ENCODE peak calls at places on chromosomes 1 and 21, in four cellular contexts. S is fibroblast of lung, R is colonic mucosa, D is PC-3. P is an unnamed sample.

GRCh38 chr1:26602378-26602959 is 72.9 kb downstream of the RPS6KA1 start:
- DNase-seq in R (peak; percentile 69), S (peak; percentile 80), D (peak; percentile 87), P (peak; percentile 60)

GRCh38 chr1:20846461-20847374 is 59.6 kb upstream of the HP1BP3 start:
- DNase-seq in R (no peak), D (no peak), S (no peak), P (no peak)

GRCh38 chr1:232826318-232826717 is 21.1 kb downstream of the MAP10 start:
- DNase-seq in D (no peak), R (no peak), S (no peak), P (no peak)

GRCh38 chr1:17251699-17252376 is 2.9 kb downstream of the PADI3 start:
- DNase-seq in S (peak; percentile 43), D (peak; percentile 80), R (no peak), P (no peak)

GRCh38 chr1:232207089-232207723 is 422.7 kb downstream of the SIPA1L2 start:
- DNase-seq in S (no peak), R (no peak), D (peak; percentile 28), P (no peak)

GRCh38 chr1:25836695-25837094 is 16.9 kb downstream of the MTFR1L start:
- DNase-seq in D (no peak), R (no peak), S (no peak), P (no peak)

GRCh38 chr1:60746278-60746761 is 336.0 kb upstream of the NFIA start:
- DNase-seq in R (no peak), S (no peak), D (no peak), P (peak; percentile 13)

GRCh38 chr1:240256836-240257503 is 165.3 kb downstream of the FMN2 start:
- DNase-seq in S (no peak), R (no peak), D (no peak), P (no peak)

GRCh38 chr1:28078680-28079626 is 9.5 kb downstream of the EYA3 start:
- DNase-seq in R (no peak), D (peak; percentile 36), S (peak; percentile 27), P (no peak)

GRCh38 chr1:231019711-231020110 is 20.3 kb downstream of the FAM89A start:
- DNase-seq in R (no peak), D (no peak), S (no peak), P (no peak)

GRCh38 chr1:12436817-12437599 is 181.0 kb downstream of the DHRS3 start:
- DNase-seq in R (no peak), S (peak; percentile 60), D (peak; percentile 94), P (no peak)

GRCh38 chr1:241235236-241235897 is 121.6 kb downstream of the RGS7 start:
- DNase-seq in D (no peak), S (peak; percentile 7), R (no peak), P (peak; percentile 64)

GRCh38 chr21:37220981-37221664 is 46.0 kb downstream of the VPS26C start:
- DNase-seq in S (peak; percentile 92), R (peak; percentile 95), D (peak; percentile 90), P (peak; percentile 33)

GRCh38 chr1:71053146-71053545 is 5.5 kb upstream of the PTGER3 start:
- DNase-seq in R (no peak), S (no peak), D (peak; percentile 21), P (no peak)

GRCh38 chr1:17579951-17580939 is 40.7 kb downstream of the ARHGEF10L start:
- DNase-seq in S (no peak), R (peak; percentile 79), D (no peak), P (no peak)

GRCh38 chr1:183043872-183044859 is 20.9 kb downstream of the LAMC1 start:
- DNase-seq in R (no peak), D (peak; percentile 33), S (peak; percentile 63), P (no peak)
- H3K27ac ChIP-seq in R (no peak overlapping the region), D (peak overlapping the region; percentile 59), S (peak overlapping the region; percentile 60), P (no peak overlapping the region)

GRCh38 chr1:223748773-223749733 is 36.7 kb downstream of the CAPN2 start:
- DNase-seq in R (peak; percentile 66), D (peak; percentile 56), S (peak; percentile 66), P (peak; percentile 81)
- H3K9ac ChIP-seq in R (peak overlapping the region; percentile 23), D (peak overlapping the region; percentile 4), S (peak overlapping the region; percentile 3), P (peak overlapping the region; percentile 16)

GRCh38 chr21:35219291-35219690 is 170.2 kb upstream of the RUNX1 start:
- DNase-seq in D (no peak), R (no peak), S (no peak), P (no peak)
- H3K27ac ChIP-seq in D (peak overlapping the region; percentile 85), R (no peak overlapping the region), S (no peak overlapping the region), P (no peak overlapping the region)

GRCh38 chr1:51422367-51423097 is 92.2 kb upstream of the TTC39A start:
- DNase-seq in R (no peak), D (no peak), S (peak; percentile 18), P (no peak)
- H3K9ac ChIP-seq in R (no peak overlapping the region), D (no peak overlapping the region), S (no peak overlapping the region), P (no peak overlapping the region)